ENCODE peak calls at places on chromosomes 6 and 20, in seven cellular contexts. B, D, A, Z, G, O and P are unnamed samples.

GRCh38 chr6:159727717-159728440 is 573 bp downstream of the WTAP start:
- DNase-seq in B (peak), D (no peak), A (peak), Z (no peak), G (no peak), O (no peak), P (no peak)

GRCh38 chr6:3228791-3229565 is 1.5 kb upstream of the TUBB2B start:
- DNase-seq in B (no peak), D (no peak), A (peak), Z (no peak), G (no peak), O (no peak), P (no peak)

GRCh38 chr20:13095013-13095412 is 86.2 kb downstream of the SPTLC3 start:
- DNase-seq in B (no peak), D (no peak), A (no peak), Z (no peak), G (no peak), O (no peak), P (no peak)

GRCh38 chr6:75775219-75775618 is 26.2 kb downstream of the MYO6 start:
- DNase-seq in B (no peak), D (no peak), A (peak), Z (no peak), G (no peak), O (no peak), P (peak)

GRCh38 chr6:150813993-150814359 is 51.5 kb upstream of the MTHFD1L start:
- DNase-seq in B (peak), D (no peak), A (peak), Z (no peak), G (no peak), O (no peak), P (no peak)

GRCh38 chr6:36487698-36488097 is 44.9 kb downstream of the KCTD20 start:
- DNase-seq in B (no peak), D (no peak), A (no peak), Z (no peak), G (no peak), O (peak), P (no peak)

GRCh38 chr6:106637051-106637717 is 7.8 kb downstream of the QRSL1 start:
- DNase-seq in B (peak), D (no peak), A (no peak), Z (no peak), G (no peak), O (no peak), P (no peak)

GRCh38 chr6:37347177-37348145 is 6.3 kb upstream of the RNF8 start:
- DNase-seq in B (no peak), D (no peak), A (no peak), Z (no peak), G (no peak), O (no peak), P (no peak)

GRCh38 chr6:89589297-89590074 is 49.1 kb downstream of the LYRM2 start:
- DNase-seq in B (no peak), D (no peak), A (no peak), Z (no peak), G (no peak), O (no peak), P (no peak)

GRCh38 chr20:4896971-4897497 is 104.3 kb downstream of the SLC23A2 start:
- DNase-seq in B (peak), D (no peak), A (no peak), Z (no peak), G (no peak), O (no peak), P (no peak)

GRCh38 chr6:137045221-137045789 is 540 bp upstream of the IL20RA start:
- DNase-seq in B (no peak), D (no peak), A (no peak), Z (no peak), G (no peak), O (no peak), P (no peak)

GRCh38 chr6:37889015-37889885 is 69.7 kb downstream of the ZFAND3 start:
- DNase-seq in B (no peak), D (no peak), A (no peak), Z (no peak), G (no peak), O (peak), P (no peak)

GRCh38 chr20:20248620-20249200 is 119.2 kb upstream of the INSM1 start:
- DNase-seq in B (peak), D (no peak), A (no peak), Z (no peak), G (no peak), O (no peak), P (no peak)

GRCh38 chr6:166561766-166562165 is 24.7 kb downstream of the RAMACL start:
- DNase-seq in B (no peak), D (no peak), A (no peak), Z (no peak), G (no peak), O (peak), P (no peak)

GRCh38 chr20:57878803-57879424 is 169.1 kb upstream of the PMEPA1 start:
- DNase-seq in B (no peak), D (no peak), A (no peak), Z (no peak), G (no peak), O (no peak), P (no peak)

GRCh38 chr20:1326031-1326930 is 2.7 kb downstream of the SDCBP2 start:
- DNase-seq in B (no peak), D (no peak), A (peak), Z (peak), G (no peak), O (peak), P (no peak)
- TF ChIP-seq CTCF in B (no peak), D (no peak), A (no peak), Z (no peak), G (no peak), O (no peak), P (no peak)

GRCh38 chr6:157907651-157908050 is 74.0 kb upstream of the SYNJ2 start:
- DNase-seq in B (no peak), D (no peak), A (no peak), Z (no peak), G (no peak), O (no peak), P (no peak)

GRCh38 chr6:157908369-157909281 is 73.0 kb upstream of the SYNJ2 start:
- DNase-seq in B (peak), D (no peak), A (no peak), Z (peak), G (no peak), O (no peak), P (no peak)

GRCh38 chr6:157904999-157905398 is 76.7 kb upstream of the SYNJ2 start:
- DNase-seq in B (no peak), D (no peak), A (no peak), Z (no peak), G (no peak), O (no peak), P (no peak)

GRCh38 chr6:157906537-157907061 is 75.1 kb upstream of the SYNJ2 start:
- DNase-seq in B (no peak), D (no peak), A (no peak), Z (no peak), G (no peak), O (no peak), P (no peak)

GRCh38 chr6:157905590-157906337 is 75.9 kb upstream of the SYNJ2 start:
- DNase-seq in B (no peak), D (no peak), A (no peak), Z (no peak), G (no peak), O (no peak), P (no peak)
- TF ChIP-seq CTCF in B (no peak), D (no peak), A (no peak), Z (no peak), G (no peak), O (no peak), P (no peak)

GRCh38 chr6:42879372-42880239 is at the start of gene RPL7L1:
- DNase-seq in B (peak), D (peak), A (peak), Z (peak), G (peak), O (peak), P (peak)
- TF ChIP-seq CTCF in B (no peak), D (peak), A (peak), Z (no peak), G (no peak), O (peak), P (no peak)

GRCh38 chr6:111605100-111605748 is 454 bp downstream of the TRAF3IP2 start:
- DNase-seq in B (peak), D (peak), A (peak), Z (peak), G (peak), O (peak), P (no peak)
- TF ChIP-seq CTCF in B (no peak), D (no peak), A (no peak), Z (no peak), G (no peak), O (no peak), P (no peak)

DNA sequence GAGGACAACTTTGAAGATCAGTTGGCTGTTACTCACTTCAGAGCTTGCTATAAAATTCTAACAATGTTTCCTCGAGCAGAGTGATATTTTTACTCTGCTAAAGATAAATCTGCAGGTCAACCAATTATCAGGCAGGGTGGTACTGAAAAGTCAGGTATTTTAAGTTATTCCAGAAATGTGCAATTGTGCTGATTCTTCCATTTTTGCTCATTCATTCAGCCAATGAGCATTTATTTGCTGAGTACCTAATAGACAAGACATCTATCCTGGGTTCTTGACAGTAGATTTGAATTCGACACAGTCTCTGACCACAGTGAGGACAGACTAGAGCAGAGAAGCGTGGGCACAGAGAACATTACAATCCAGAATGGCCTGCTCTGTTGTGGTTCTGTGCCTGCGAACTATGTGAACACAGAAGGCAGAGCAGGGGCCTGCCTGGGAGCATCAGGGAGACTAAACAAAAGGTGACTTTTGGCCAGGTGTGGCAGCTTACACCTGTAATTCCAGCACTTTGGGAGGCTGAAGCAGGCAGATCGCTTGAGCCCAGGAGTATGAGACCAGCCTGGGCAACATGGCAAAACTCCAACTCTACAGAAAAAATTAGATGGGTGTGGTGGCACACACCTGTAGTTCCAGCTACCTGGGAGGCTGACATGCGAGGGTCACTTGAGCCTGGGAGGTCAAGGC is 14.8 kb downstream of the TPMT start:
- DNase-seq in B (no peak), D (no peak), A (no peak), Z (no peak), G (no peak), O (no peak), P (no peak)
- TF ChIP-seq CTCF in B (no peak), D (no peak), A (no peak), Z (no peak), G (no peak), O (no peak), P (no peak)

DNA sequence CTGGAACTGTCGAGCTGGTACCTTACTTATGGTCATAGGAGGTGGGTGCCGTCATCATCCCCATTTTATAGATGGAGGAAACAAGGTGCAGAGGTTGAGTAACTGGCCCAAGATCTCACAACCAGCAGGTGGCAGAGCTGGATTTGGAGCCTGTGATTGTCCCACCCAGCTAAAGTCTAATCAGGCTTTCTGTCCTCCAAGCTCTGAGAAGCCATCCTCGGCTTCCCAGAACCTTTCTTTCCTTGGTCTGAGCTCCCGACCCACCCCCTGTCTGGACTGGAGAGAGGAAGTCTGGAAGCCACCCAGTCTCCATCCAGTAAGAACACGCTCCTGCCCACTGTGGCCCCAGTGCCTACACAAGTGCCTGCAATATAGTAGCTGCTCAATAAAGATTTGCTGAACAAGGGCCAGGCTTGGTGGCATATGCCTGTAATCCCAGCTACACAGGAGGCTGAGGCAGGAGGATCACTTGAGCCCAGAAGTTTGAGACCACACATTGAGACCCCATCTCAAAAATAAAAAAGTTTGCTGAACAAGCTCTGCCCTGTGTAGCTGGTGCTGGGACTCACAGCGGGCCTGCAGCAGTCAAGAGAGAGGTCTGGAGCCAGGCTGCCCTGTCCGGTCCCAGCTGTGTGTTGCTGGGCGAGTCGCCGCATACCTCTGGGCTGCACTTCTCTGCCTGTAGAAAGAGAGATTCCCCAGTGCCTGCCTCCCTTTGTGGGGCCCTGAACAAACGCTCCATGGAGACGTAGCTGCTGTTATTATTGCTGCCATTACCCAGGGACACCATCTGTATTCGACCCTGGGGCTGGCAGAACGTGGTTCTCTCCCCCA is 32.5 kb upstream of the DLGAP4 start:
- DNase-seq in B (peak), D (no peak), A (peak), Z (no peak), G (no peak), O (peak), P (no peak)
- TF ChIP-seq CTCF in B (peak), D (no peak), A (peak), Z (no peak), G (no peak), O (peak), P (no peak)